ENCODE peak calls at places on chromosomes 1 and 21, in six cellular contexts. W is foreskin fibroblast, H is AG10803, Z is heart right ventricle, S is A549, T is lower lobe of right lung. M is an unnamed sample.

GRCh38 chr1:185735667-185736105 is 1.5 kb downstream of the HMCN1 start:
- DNase-seq in Z (no peak), H (peak), T (no peak), W (no peak), S (no peak), M (no peak)

GRCh38 chr21:26137379-26138060 is 33.0 kb downstream of the APP start:
- DNase-seq in H (no peak), Z (no peak), S (no peak), W (no peak), T (no peak), M (no peak)

GRCh38 chr1:7565099-7565750 is 205.9 kb upstream of the VAMP3 start:
- DNase-seq in S (no peak), W (no peak), T (no peak), H (no peak), Z (no peak), M (no peak)

GRCh38 chr1:185603158-185603557 is 131.0 kb upstream of the HMCN1 start:
- DNase-seq in Z (no peak), H (no peak), W (no peak), T (no peak), S (no peak), M (no peak)

GRCh38 chr21:41196990-41197389 is 29.0 kb downstream of the BACE2 start:
- DNase-seq in W (no peak), T (no peak), Z (no peak), H (peak), S (peak), M (no peak)

GRCh38 chr1:154747841-154748766 is 122.0 kb downstream of the KCNN3 start:
- DNase-seq in T (no peak), H (peak), S (no peak), Z (no peak), W (no peak), M (no peak)

GRCh38 chr1:12714710-12715500 is 1.0 kb upstream of the AADACL3 start:
- DNase-seq in Z (no peak), W (no peak), H (peak), T (no peak), S (no peak), M (no peak)

GRCh38 chr1:152110860-152111514 is 4.3 kb downstream of the TCHH start:
- DNase-seq in W (peak), H (peak), T (peak), Z (no peak), S (peak), M (no peak)

GRCh38 chr1:54581621-54582035 is 33.6 kb downstream of the ACOT11 start:
- DNase-seq in S (peak), Z (peak), T (peak), H (peak), W (peak), M (no peak)

GRCh38 chr1:201565771-201566528 is 27.0 kb downstream of the NAV1 start:
- DNase-seq in W (no peak), T (peak), H (no peak), Z (no peak), S (no peak), M (no peak)

GRCh38 chr1:43705982-43706597 is 1.2 kb upstream of the ST3GAL3 start:
- DNase-seq in Z (no peak), T (no peak), S (peak), W (no peak), H (peak), M (no peak)

GRCh38 chr1:83998205-83998598 is 730 bp downstream of the TTLL7 start:
- DNase-seq in T (no peak), S (no peak), Z (no peak), W (no peak), H (peak), M (no peak)

GRCh38 chr1:26771643-26772321 is 16.0 kb upstream of the PIGV start:
- DNase-seq in W (peak), T (no peak), H (peak), S (peak), Z (peak), M (no peak)

GRCh38 chr21:44921928-44922327 is 1.2 kb upstream of the ITGB2 start:
- DNase-seq in W (no peak), S (no peak), H (no peak), T (no peak), Z (no peak), M (no peak)

GRCh38 chr1:192747942-192748341 is 60.9 kb upstream of the RGS2 start:
- DNase-seq in W (no peak), S (peak), T (no peak), Z (no peak), H (peak), M (no peak)

GRCh38 chr1:7469255-7469938 is 301.7 kb upstream of the VAMP3 start:
- DNase-seq in H (peak), Z (no peak), S (peak), T (no peak), W (peak), M (no peak)

GRCh38 chr1:64304744-64305143 is 101.3 kb downstream of the UBE2U start:
- DNase-seq in W (no peak), T (no peak), H (no peak), Z (no peak), S (no peak), M (no peak)

GRCh38 chr1:77824694-77825355 is 45.4 kb downstream of the MIGA1 start:
- DNase-seq in S (no peak), H (no peak), T (peak), W (no peak), Z (no peak), M (no peak)

GRCh38 chr1:154819628-154820590 is 50.2 kb downstream of the KCNN3 start:
- DNase-seq in W (no peak), T (no peak), Z (no peak), H (no peak), S (peak), M (peak)

GRCh38 chr1:70038025-70038424 is 167.4 kb downstream of the LRRC40 start:
- DNase-seq in S (no peak), T (no peak), W (peak), H (no peak), Z (no peak), M (no peak)

GRCh38 chr1:220914283-220915116 is 35.3 kb downstream of the HLX start:
- DNase-seq in H (no peak), T (no peak), W (no peak), Z (no peak), S (no peak), M (no peak)

GRCh38 chr1:98086796-98087195 is 166.0 kb upstream of the DPYD start:
- DNase-seq in T (no peak), W (peak), H (peak), Z (no peak), S (peak), M (no peak)

GRCh38 chr1:205927247-205927646 is 16.0 kb downstream of the SLC26A9 start:
- DNase-seq in H (no peak), Z (no peak), W (no peak), T (no peak), S (no peak), M (no peak)

GRCh38 chr1:66243548-66244130 is 290.3 kb upstream of the SGIP1 start:
- DNase-seq in H (no peak), Z (no peak), T (no peak), S (no peak), W (no peak), M (no peak)

GRCh38 chr1:30520461-30520860 is 202.9 kb downstream of the MATN1 start:
- DNase-seq in W (no peak), H (no peak), Z (no peak), T (no peak), S (no peak), M (no peak)

GRCh38 chr1:152926091-152926490 is 17.7 kb downstream of the IVL start:
- DNase-seq in H (peak), W (no peak), Z (no peak), T (no peak), S (peak), M (no peak)

GRCh38 chr21:44011774-44012473 is at the start of gene TRAPPC10:
- DNase-seq in S (peak), T (peak), W (peak), H (peak), Z (peak), M (peak)

GRCh38 chr1:119779869-119780356 is 11.2 kb upstream of the HMGCS2 start:
- DNase-seq in H (peak), W (peak), S (peak), T (no peak), Z (peak), M (no peak)

GRCh38 chr1:202576816-202577215 is 133.4 kb downstream of the SYT2 start:
- DNase-seq in T (no peak), Z (no peak), H (peak), S (no peak), W (peak), M (no peak)

GRCh38 chr1:108877324-108877812 is 583 bp downstream of the GPSM2 start:
- DNase-seq in H (peak), Z (peak), T (no peak), W (no peak), S (no peak), M (no peak)

GRCh38 chr1:207826557-207827487 is 75.0 kb downstream of the CD46 start:
- DNase-seq in T (no peak), W (no peak), S (peak), Z (no peak), H (no peak), M (no peak)

GRCh38 chr21:36516271-36516670 is 36.3 kb upstream of the CLDN14 start:
- DNase-seq in W (no peak), S (no peak), Z (no peak), T (no peak), H (peak), M (no peak)

GRCh38 chr1:185073725-185074124 is 28.4 kb downstream of the RNF2 start:
- DNase-seq in T (no peak), Z (no peak), W (no peak), S (no peak), H (peak), M (no peak)

GRCh38 chr1:195733826-195734225 is 874.4 kb downstream of the KCNT2 start:
- DNase-seq in S (peak), Z (no peak), W (no peak), H (peak), T (no peak), M (no peak)

GRCh38 chr1:220565670-220566069 is 37.7 kb downstream of the MARK1 start:
- DNase-seq in S (no peak), Z (no peak), W (no peak), H (no peak), T (no peak), M (no peak)

GRCh38 chr1:48775817-48776399 is 783 bp downstream of the BEND5 start:
- DNase-seq in W (no peak), Z (no peak), H (no peak), T (no peak), S (no peak), M (no peak)

GRCh38 chr1:208791458-208791857 is 547.3 kb upstream of the PLXNA2 start:
- DNase-seq in W (no peak), Z (no peak), T (no peak), H (peak), S (peak), M (no peak)

GRCh38 chr21:30994917-30995316 is 43.4 kb downstream of the KRTAP19-8 start:
- DNase-seq in Z (no peak), S (no peak), T (no peak), W (no peak), H (no peak), M (no peak)

DNA sequence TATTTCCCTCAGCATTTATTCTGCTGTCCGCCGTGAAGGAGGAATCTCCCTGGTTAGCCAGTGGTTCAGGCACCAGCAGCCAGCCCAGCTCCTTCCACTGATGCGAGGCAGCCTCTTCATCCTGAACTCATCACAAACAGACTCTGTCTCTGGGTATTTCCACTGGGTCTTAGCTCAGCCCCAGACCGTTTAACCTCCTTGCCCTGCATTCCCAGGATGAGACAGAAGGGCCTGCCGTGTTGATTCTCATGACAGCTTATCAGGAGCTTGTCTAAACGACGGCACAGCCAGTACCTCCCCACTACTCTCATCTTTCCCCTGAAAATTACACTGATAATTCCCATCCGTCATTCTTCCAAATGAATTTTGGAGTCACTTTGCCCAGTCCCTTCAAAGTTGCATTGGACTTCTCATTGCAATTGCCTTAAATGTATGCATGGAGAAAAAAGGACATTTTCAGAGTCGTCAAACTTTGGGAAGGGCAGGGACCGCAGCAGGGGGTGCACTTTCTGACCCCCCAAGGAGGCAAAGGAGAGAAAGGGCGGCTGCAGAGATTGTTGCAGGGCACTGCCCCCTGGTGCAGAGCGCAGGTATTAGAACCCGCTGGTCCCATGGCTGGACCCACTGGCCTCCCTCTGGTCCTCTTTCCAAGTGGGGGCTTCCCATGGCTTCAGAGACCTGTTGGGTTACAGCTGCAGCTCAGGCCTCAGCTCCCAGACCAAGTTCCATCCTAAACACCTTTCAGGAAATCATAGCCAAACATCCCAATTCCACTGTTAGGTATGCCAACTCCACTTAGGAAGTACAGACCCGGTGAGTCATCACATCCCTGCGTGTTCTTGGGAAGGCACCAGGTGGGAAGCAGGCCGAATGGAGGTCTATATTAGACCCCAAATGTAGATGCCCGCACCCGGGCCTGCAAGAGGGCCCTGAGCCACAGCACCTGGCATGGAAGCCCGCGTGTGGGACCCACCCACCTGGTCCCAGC is 3.7 kb upstream of the MEGF6 start:
- DNase-seq in S (no peak), W (no peak), Z (no peak), T (no peak), H (no peak), M (no peak)
- TF ChIP-seq CTCF in S (peak), W (peak), Z (peak), T (peak), H (peak), M (peak)

GRCh38 chr1:5232537-5232936 is 578.1 kb downstream of the AJAP1 start:
- DNase-seq in T (no peak), W (no peak), S (no peak), Z (no peak), H (no peak), M (no peak)
- TF ChIP-seq CTCF in T (no peak), W (no peak), S (no peak), Z (no peak), H (no peak), M (no peak)

GRCh38 chr1:67261646-67262045 is 46.0 kb upstream of the IL12RB2 start:
- DNase-seq in S (no peak), Z (no peak), W (no peak), H (no peak), T (no peak), M (no peak)
- TF ChIP-seq CTCF in S (no peak), Z (no peak), W (peak), H (peak), T (peak), M (peak)

DNA sequence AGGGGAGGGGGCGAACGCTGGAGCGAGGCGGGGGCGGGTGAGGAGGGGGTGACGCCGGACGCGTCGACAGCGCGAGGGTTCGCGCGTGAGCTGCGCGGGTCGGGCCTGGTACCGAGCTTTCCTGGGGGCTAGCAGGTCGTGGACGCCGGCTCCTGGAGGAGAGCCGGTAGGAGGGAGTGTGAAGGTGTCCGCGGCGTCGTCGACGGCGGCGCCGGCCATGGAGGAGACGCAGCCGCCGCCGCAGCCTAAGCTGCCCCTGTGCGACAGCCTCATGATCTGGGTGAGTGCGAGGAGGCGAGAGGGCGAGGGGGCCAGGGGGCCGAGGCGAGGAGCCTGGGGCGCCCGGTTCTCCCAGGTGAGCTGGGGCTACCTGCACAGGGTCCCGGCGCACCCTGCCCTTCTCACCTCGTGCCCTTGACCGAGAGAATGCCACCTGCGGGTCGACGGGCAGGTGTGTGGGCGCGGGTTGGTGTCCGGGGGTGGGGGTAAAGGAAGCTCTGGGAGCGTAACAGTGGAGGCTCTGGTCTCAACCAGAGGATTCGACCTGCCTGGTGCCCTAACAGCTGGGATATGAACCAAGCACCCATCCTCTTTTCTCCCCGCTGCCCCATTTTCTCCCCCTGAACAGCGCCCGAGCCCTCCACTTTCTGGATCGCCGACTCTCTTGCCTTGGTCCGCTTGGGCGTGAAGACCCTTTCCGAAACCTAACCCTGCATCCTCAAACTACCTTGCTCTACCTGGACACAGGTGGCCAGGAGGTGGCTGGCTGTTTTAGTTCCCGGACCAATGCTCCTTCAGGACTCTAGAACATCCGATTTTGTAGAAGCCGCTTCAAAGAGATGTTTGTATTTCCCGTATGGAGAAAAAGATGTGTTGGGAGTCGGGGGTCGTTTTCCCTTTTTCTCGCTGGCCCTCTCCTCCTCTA is at the start of gene HOOK1:
- DNase-seq in T (no peak), S (no peak), W (no peak), H (no peak), Z (no peak), M (no peak)
- TF ChIP-seq CTCF in T (no peak), S (no peak), W (no peak), H (no peak), Z (no peak), M (no peak)

DNA sequence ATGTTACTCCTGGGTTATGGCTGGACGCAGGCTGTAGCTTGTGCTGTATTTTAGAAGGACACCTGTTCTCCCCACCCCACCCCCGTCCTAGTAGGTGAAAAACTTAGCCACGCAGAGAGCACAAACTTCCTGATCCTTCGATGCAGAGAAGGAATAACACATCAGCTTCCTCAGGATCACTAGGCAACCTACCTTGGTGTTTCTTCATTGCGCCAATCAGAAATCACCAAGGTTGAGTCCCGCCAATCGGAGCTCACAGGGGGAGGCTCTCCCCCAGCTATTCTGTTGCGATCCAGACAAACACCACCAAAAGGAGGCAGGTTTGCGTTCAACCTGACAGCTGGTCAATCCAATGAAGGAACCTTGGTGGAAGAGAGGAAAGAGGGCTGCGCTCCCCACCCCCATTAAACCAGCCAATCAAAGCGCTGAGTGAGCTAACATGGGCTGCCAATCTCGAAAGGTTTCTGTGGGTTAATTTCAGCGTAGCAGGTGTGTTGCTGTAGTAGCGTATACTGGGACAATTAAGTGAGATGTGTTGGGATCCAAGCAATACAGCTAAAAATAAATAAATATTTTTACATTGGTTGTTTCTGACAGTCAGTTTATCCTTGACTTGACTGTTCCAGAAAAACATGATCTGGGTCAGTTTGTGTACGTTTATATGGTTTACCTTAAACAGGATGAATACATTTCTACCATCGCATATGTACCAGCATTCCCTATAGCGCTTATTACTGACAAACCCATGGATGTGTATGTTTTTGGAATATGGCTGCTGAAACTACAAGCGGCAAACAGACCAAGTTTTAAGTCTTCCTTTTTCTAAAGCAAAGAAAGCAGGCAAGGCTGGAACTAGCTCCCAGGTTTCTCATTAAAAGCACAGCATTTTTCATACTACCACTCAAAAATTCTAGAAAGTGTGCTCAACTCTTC is at the start of gene GOLPH3L:
- DNase-seq in H (peak), T (peak), Z (peak), S (peak), W (peak), M (peak)
- TF ChIP-seq CTCF in H (peak), T (peak), Z (peak), S (no peak), W (no peak), M (no peak)